ENCODE peak calls at places on chromosomes 1 and 21, in eight cellular contexts. One of them, this sample, is unnamed.

GRCh38 chr1:169590932-169591331 is 4.7 kb upstream of the F5 start:
- DNase-seq in activated T-cell treated with anti-CD3 and anti-CD28 coated beads, Interleukin-2, amount 50 U/mL, for 72 hours: no peak
- DNase-seq in tibial nerve: no peak
- DNase-seq in WERI-Rb-1: no peak
- DNase-seq in H4: no peak
- DNase-seq in activated CD4-positive, CD25-positive, alpha-beta regulatory T cell treated with anti-CD3 and anti-CD28 coated beads, Interleukin-2, amount 50 U/mL, for 16 hours: no peak
- DNase-seq in adrenal gland: no peak
- DNase-seq in AG09309: no peak
- DNase-seq in this sample: no peak

GRCh38 chr21:35852820-35853219 is 207.5 kb downstream of the SETD4 start:
- DNase-seq in activated T-cell treated with anti-CD3 and anti-CD28 coated beads, Interleukin-2, amount 50 U/mL, for 72 hours: no peak
- DNase-seq in tibial nerve: no peak
- DNase-seq in WERI-Rb-1: no peak
- DNase-seq in H4: no peak
- DNase-seq in activated CD4-positive, CD25-positive, alpha-beta regulatory T cell treated with anti-CD3 and anti-CD28 coated beads, Interleukin-2, amount 50 U/mL, for 16 hours: no peak
- DNase-seq in adrenal gland: no peak
- DNase-seq in AG09309: no peak
- DNase-seq in this sample: no peak

GRCh38 chr1:147545133-147545532 is 3.8 kb downstream of the BCL9 start:
- DNase-seq in activated T-cell treated with anti-CD3 and anti-CD28 coated beads, Interleukin-2, amount 50 U/mL, for 72 hours: peak
- DNase-seq in tibial nerve: no peak
- DNase-seq in WERI-Rb-1: no peak
- DNase-seq in H4: peak
- DNase-seq in activated CD4-positive, CD25-positive, alpha-beta regulatory T cell treated with anti-CD3 and anti-CD28 coated beads, Interleukin-2, amount 50 U/mL, for 16 hours: peak
- DNase-seq in adrenal gland: peak
- DNase-seq in AG09309: peak
- DNase-seq in this sample: no peak

GRCh38 chr1:185317886-185318310 is 855 bp upstream of the IVNS1ABP start:
- DNase-seq in activated T-cell treated with anti-CD3 and anti-CD28 coated beads, Interleukin-2, amount 50 U/mL, for 72 hours: peak
- DNase-seq in tibial nerve: no peak
- DNase-seq in WERI-Rb-1: no peak
- DNase-seq in H4: peak
- DNase-seq in activated CD4-positive, CD25-positive, alpha-beta regulatory T cell treated with anti-CD3 and anti-CD28 coated beads, Interleukin-2, amount 50 U/mL, for 16 hours: peak
- DNase-seq in adrenal gland: peak
- DNase-seq in AG09309: no peak
- DNase-seq in this sample: peak

GRCh38 chr1:62082456-62083363 is 111.9 kb upstream of the L1TD1 start:
- DNase-seq in activated T-cell treated with anti-CD3 and anti-CD28 coated beads, Interleukin-2, amount 50 U/mL, for 72 hours: peak
- DNase-seq in tibial nerve: peak
- DNase-seq in WERI-Rb-1: peak
- DNase-seq in H4: peak
- DNase-seq in activated CD4-positive, CD25-positive, alpha-beta regulatory T cell treated with anti-CD3 and anti-CD28 coated beads, Interleukin-2, amount 50 U/mL, for 16 hours: no peak
- DNase-seq in adrenal gland: peak
- DNase-seq in AG09309: no peak
- DNase-seq in this sample: peak

GRCh38 chr1:114108741-114109255 is 44.9 kb downstream of the SYT6 start:
- DNase-seq in activated T-cell treated with anti-CD3 and anti-CD28 coated beads, Interleukin-2, amount 50 U/mL, for 72 hours: peak
- DNase-seq in tibial nerve: no peak
- DNase-seq in WERI-Rb-1: no peak
- DNase-seq in H4: no peak
- DNase-seq in activated CD4-positive, CD25-positive, alpha-beta regulatory T cell treated with anti-CD3 and anti-CD28 coated beads, Interleukin-2, amount 50 U/mL, for 16 hours: no peak
- DNase-seq in adrenal gland: no peak
- DNase-seq in AG09309: no peak
- DNase-seq in this sample: peak

GRCh38 chr21:36859744-36860501 is 106.5 kb downstream of the HLCS start:
- DNase-seq in activated T-cell treated with anti-CD3 and anti-CD28 coated beads, Interleukin-2, amount 50 U/mL, for 72 hours: peak
- DNase-seq in tibial nerve: peak
- DNase-seq in WERI-Rb-1: peak
- DNase-seq in H4: peak
- DNase-seq in activated CD4-positive, CD25-positive, alpha-beta regulatory T cell treated with anti-CD3 and anti-CD28 coated beads, Interleukin-2, amount 50 U/mL, for 16 hours: no peak
- DNase-seq in adrenal gland: peak
- DNase-seq in AG09309: no peak
- DNase-seq in this sample: peak

GRCh38 chr1:232011961-232012360 is 385.4 kb downstream of the DISC1 start:
- DNase-seq in activated T-cell treated with anti-CD3 and anti-CD28 coated beads, Interleukin-2, amount 50 U/mL, for 72 hours: no peak
- DNase-seq in tibial nerve: no peak
- DNase-seq in WERI-Rb-1: no peak
- DNase-seq in H4: no peak
- DNase-seq in activated CD4-positive, CD25-positive, alpha-beta regulatory T cell treated with anti-CD3 and anti-CD28 coated beads, Interleukin-2, amount 50 U/mL, for 16 hours: no peak
- DNase-seq in adrenal gland: no peak
- DNase-seq in AG09309: no peak
- DNase-seq in this sample: no peak

GRCh38 chr1:6544831-6545230 is 9.5 kb downstream of the NOL9 start:
- DNase-seq in activated T-cell treated with anti-CD3 and anti-CD28 coated beads, Interleukin-2, amount 50 U/mL, for 72 hours: no peak
- DNase-seq in tibial nerve: no peak
- DNase-seq in WERI-Rb-1: no peak
- DNase-seq in H4: no peak
- DNase-seq in activated CD4-positive, CD25-positive, alpha-beta regulatory T cell treated with anti-CD3 and anti-CD28 coated beads, Interleukin-2, amount 50 U/mL, for 16 hours: no peak
- DNase-seq in adrenal gland: peak
- DNase-seq in AG09309: no peak
- DNase-seq in this sample: no peak